ENCODE peak calls at places on chromosomes 2 and 18, in eight cellular contexts. M is cardiac fibroblast, Z is activated B cell treated with CpG ODN at 0.5 μM for 24 hours, D is WERI-Rb-1, B is HFFc6, K is HL-60, J is NB4, T is epithelial cell of esophagus. L is an unnamed sample.

GRCh38 chr2:111702809-111703196 is 181.2 kb downstream of the ANAPC1 start:
- DNase-seq in M (no peak), Z (no peak), D (no peak), B (no peak), K (no peak), J (no peak), T (no peak), L (no peak)

GRCh38 chr2:189483571-189484415 is 42.5 kb downstream of the WDR75 start:
- DNase-seq in M (no peak), Z (no peak), D (no peak), B (no peak), K (no peak), J (no peak), T (no peak), L (no peak)

GRCh38 chr2:219901155-219901554 is 273.7 kb downstream of the SLC4A3 start:
- DNase-seq in M (no peak), Z (no peak), D (no peak), B (no peak), K (peak), J (peak), T (no peak), L (no peak)

GRCh38 chr2:196449083-196449482 is 190.4 kb upstream of the CCDC150 start:
- DNase-seq in M (no peak), Z (no peak), D (no peak), B (no peak), K (no peak), J (no peak), T (no peak), L (no peak)

GRCh38 chr18:52009958-52010357 is 330.0 kb upstream of the DCC start:
- DNase-seq in M (no peak), Z (no peak), D (no peak), B (no peak), K (no peak), J (no peak), T (no peak), L (no peak)

GRCh38 chr18:22469061-22469689 is 51.5 kb upstream of the CTAGE1 start:
- DNase-seq in M (no peak), Z (no peak), D (no peak), B (no peak), K (no peak), J (no peak), T (no peak), L (no peak)

GRCh38 chr2:152243723-152244122 is 68.2 kb upstream of the STAM2 start:
- DNase-seq in M (peak), Z (no peak), D (no peak), B (no peak), K (no peak), J (no peak), T (no peak), L (no peak)

GRCh38 chr2:3302751-3303582 is 74.7 kb downstream of the EIPR1 start:
- DNase-seq in M (no peak), Z (no peak), D (peak), B (no peak), K (no peak), J (no peak), T (no peak), L (no peak)

GRCh38 chr2:142176941-142177340 is 46.1 kb upstream of the LRP1B start:
- DNase-seq in M (no peak), Z (no peak), D (peak), B (no peak), K (no peak), J (no peak), T (no peak), L (no peak)

GRCh38 chr2:152445791-152446201 is 110.8 kb downstream of the FMNL2 start:
- DNase-seq in M (peak), Z (no peak), D (no peak), B (peak), K (no peak), J (no peak), T (peak), L (no peak)

GRCh38 chr18:53698907-53699306 is 525.6 kb downstream of the MBD2 start:
- DNase-seq in M (peak), Z (no peak), D (peak), B (no peak), K (peak), J (peak), T (peak), L (no peak)

GRCh38 chr2:178271629-178272333 is 77.5 kb downstream of the OSBPL6 start:
- DNase-seq in M (peak), Z (no peak), D (no peak), B (no peak), K (no peak), J (no peak), T (peak), L (no peak)

GRCh38 chr18:23825978-23826405 is 136.7 kb downstream of the LAMA3 start:
- DNase-seq in M (peak), Z (no peak), D (no peak), B (peak), K (no peak), J (no peak), T (peak), L (no peak)

GRCh38 chr18:7111134-7111533 is 6.5 kb downstream of the LAMA1 start:
- DNase-seq in M (no peak), Z (no peak), D (no peak), B (no peak), K (no peak), J (no peak), T (no peak), L (no peak)

GRCh38 chr18:48949606-48950535 is 894 bp downstream of the SMAD7 start:
- DNase-seq in M (peak), Z (peak), D (peak), B (no peak), K (peak), J (peak), T (peak), L (no peak)

GRCh38 chr2:183162362-183162761 is 38.1 kb downstream of the NUP35 start:
- DNase-seq in M (no peak), Z (no peak), D (no peak), B (peak), K (no peak), J (no peak), T (peak), L (no peak)

GRCh38 chr2:108994250-108994649 is 5.2 kb upstream of the EDAR start:
- DNase-seq in M (no peak), Z (no peak), D (no peak), B (no peak), K (no peak), J (no peak), T (no peak), L (no peak)

GRCh38 chr2:20646446-20646845 is 4.5 kb downstream of the HS1BP3 start:
- DNase-seq in M (no peak), Z (no peak), D (no peak), B (no peak), K (no peak), J (no peak), T (no peak), L (no peak)

GRCh38 chr2:64922482-64923384 is 66.5 kb upstream of the SLC1A4 start:
- DNase-seq in M (no peak), Z (no peak), D (no peak), B (no peak), K (no peak), J (peak), T (no peak), L (no peak)

GRCh38 chr2:207792244-207792785 is 22.6 kb upstream of the FZD5 start:
- DNase-seq in M (peak), Z (no peak), D (no peak), B (peak), K (peak), J (peak), T (peak), L (no peak)

DNA sequence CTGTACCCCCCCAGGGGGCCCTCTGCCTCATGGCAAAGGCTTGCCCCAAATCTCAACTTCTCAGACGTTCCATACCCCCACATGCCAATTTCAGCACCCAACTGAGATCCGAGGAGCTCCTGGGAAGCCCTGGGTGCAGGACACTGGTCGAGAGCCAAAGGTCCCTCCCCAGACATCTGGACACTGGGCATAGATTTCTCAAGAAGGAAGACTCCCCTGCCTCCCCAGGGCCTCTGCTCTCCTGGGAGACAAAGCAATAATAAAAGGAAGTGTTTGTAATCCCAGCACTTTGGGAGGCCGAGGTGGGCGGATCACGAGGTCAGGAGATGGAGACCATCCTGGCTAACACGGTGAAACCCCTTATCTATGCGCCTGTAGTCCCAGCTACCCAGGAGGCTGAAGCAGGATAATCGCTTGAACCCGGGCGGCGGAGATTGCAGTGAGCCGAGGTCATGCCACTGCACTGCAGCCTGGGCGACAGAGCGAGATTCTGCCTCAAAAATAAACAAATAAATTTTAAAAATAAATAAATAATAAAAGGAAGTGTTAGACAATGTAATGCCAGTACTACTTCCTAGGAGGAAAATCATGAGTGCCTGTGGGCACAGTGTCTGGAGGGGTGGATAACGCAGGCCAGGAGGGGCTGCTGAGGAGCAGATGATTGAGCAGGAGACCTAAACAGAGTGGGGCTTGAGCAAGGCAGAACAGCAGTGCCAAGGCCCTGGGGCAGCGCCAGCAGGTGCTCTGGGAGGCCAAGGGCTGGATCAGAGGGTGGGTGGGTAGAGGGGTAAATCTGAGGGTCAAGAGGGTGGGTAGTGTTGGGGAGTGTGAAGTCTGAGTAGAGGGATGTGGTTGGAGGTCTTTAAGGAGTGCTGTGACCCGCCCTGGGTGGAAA is 4.0 kb downstream of the ALPP start:
- DNase-seq in M (no peak), Z (no peak), D (no peak), B (no peak), K (no peak), J (peak), T (no peak), L (no peak)
- TF ChIP-seq CTCF in M (no peak), Z (no peak), D (no peak), B (no peak), K (no peak), J (no peak), T (no peak), L (no peak)

DNA sequence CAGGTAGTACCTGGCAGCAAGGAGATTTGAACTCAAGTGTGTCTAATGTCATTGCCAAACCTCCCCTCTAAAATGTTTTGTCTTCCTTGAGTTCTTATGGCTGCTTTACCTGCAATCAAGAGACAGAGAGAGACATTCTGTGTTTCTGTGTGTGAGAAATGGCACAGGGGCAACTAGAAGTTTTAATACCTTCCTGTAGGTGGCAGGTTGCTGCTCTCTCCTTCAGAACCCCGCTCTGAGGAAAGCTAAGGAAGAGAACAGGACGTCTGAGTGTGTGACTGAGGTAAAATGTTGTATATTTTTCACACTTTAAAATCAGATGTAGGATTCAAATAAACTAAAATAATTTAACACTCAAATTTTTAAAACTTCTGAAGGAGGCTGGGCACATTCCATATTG is 19.2 kb downstream of the DTNA start:
- DNase-seq in M (peak), Z (no peak), D (peak), B (peak), K (no peak), J (peak), T (peak), L (no peak)
- TF ChIP-seq CTCF in M (peak), Z (no peak), D (peak), B (peak), K (peak), J (peak), T (peak), L (no peak)

GRCh38 chr18:32683044-32683443 is 89.8 kb downstream of the KLHL14 start:
- DNase-seq in M (no peak), Z (no peak), D (no peak), B (no peak), K (no peak), J (no peak), T (no peak), L (no peak)
- TF ChIP-seq CTCF in M (no peak), Z (no peak), D (no peak), B (no peak), K (no peak), J (no peak), T (no peak), L (no peak)

DNA sequence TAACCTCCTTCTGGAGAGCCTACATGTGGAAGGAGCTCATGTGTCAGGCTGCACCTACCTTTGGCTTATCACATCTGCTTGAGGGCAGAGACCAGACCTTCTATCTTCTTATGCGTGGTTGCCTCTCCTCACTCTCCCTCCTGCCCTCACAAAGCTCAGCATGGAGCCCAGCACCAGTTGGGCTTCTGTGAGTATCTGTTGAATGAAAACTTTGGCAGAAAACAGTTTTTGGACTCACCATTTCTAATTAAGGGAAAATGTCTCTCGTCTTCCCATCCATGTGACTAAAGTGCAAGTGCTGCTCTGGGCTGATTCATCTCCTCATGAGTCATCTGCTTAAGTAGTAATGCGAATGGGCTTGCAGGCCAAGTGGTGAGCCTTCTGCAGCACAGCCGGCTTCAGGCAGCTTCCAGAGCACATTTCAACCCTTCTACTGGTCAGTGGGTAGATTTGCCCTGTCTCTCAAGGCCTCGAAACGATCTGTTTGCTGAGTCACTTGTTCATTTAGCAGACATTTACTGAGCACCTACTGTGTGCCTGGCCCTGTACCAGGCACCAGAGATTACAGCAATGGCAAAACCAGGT is 102.6 kb downstream of the VSNL1 start:
- DNase-seq in M (peak), Z (no peak), D (no peak), B (peak), K (no peak), J (peak), T (peak), L (no peak)
- TF ChIP-seq CTCF in M (no peak), Z (no peak), D (no peak), B (no peak), K (no peak), J (no peak), T (peak), L (no peak)

DNA sequence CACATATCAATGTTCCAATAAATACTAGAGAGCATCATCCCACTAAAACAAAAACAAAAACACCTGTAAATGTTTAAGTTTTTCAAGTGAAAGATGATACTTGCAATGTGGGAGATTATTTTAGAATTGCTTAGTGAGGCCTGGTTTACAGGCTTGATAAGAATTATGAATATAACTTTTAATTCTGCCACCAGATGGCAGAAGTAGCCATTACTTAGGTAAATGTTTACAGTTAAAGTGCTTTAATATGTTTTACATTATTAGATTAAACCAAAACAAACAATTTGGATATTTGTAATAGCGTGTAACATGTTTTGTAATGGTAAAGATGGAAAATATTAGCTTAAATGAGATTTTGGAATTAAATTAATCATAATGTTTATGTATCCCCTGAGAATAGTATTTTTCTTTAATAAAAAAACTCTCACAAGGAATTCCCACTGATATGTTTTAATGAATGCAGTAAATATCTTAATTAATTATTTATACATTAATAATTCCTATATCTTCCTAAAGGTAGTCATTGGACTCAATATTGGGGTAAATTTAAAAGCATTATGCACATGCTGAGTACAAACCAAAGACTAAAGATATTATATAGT is 522.0 kb downstream of the SPAG16 start:
- DNase-seq in M (peak), Z (no peak), D (no peak), B (peak), K (no peak), J (peak), T (peak), L (no peak)
- TF ChIP-seq CTCF in M (peak), Z (no peak), D (no peak), B (peak), K (no peak), J (peak), T (peak), L (peak)

DNA sequence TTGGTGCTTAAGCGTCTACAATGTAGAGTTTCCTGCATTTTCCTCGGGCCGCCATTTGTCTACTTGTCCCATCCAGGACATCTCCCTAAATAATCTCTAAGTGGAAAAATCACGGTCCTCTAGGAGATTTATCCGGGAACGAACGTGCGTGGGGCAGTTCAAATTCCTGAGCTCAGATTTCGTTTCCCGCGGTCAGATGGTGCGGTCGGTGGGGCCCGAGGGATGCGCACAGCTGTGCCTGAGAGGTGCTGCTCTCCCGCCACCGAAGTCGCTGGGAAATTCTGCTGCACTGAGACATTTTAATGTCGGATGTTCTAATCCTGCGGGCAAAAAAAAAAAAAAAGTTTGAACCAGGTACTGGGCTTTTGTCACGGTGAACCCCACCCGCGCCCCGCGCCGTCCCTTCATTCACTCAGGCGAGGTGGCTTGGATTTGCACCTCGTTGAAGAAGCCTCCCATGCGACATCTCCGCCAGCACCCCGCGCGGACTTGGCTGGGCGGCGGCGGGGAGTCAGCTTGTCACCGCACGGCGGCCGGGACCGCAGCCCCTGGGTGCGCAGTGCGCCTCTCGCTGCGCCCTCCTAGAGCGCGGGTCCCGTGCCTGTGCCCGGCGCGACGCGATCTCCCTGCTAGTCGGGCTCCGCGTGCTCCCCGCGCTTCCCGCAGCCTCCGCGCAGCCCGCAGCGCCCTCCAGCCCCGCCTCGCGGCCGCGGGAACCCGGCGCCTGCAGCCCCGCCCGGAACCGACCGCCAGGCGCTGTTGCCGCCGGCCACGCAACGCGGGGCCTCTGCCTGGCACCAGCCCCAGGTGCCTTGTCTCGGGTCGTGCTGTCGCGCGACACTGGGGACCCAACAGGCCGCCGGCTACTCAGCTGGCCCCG is 192.0 kb upstream of the TCF4 start:
- DNase-seq in M (peak), Z (peak), D (peak), B (no peak), K (no peak), J (no peak), T (peak), L (peak)
- TF ChIP-seq CTCF in M (no peak), Z (no peak), D (peak), B (peak), K (no peak), J (no peak), T (no peak), L (no peak)

GRCh38 chr2:166417669-166418068 is 41.9 kb upstream of the SCN9A start:
- DNase-seq in M (peak), Z (no peak), D (peak), B (peak), K (peak), J (peak), T (peak), L (no peak)
- TF ChIP-seq CTCF in M (no peak), Z (no peak), D (peak), B (peak), K (peak), J (peak), T (no peak), L (no peak)